ENCODE peak calls at places on chromosomes 11 and 22, in ten cellular contexts. W is progenitor cell of endocrine pancreas; L is tibial artery; O is WERI-Rb-1; Q is spleen; D is GM06990; M is neural progenitor cell; N is HCT116; T is heart right ventricle; H is CD4-positive, alpha-beta T cell. K is an unnamed sample.

GRCh38 chr11:821513-822371 is 3.0 kb downstream of the PNPLA2 start:
- DNase-seq in Q (no peak), M (no peak), O (no peak), T (peak; percentile 58), H (no peak), D (no peak), L (peak; percentile 65), N (no peak), W (no peak), K (no peak)

GRCh38 chr22:49141761-49142160 is 685.9 kb downstream of the BRD1 start:
- DNase-seq in M (no peak), O (no peak), L (no peak), T (no peak), W (no peak), H (no peak), D (no peak), Q (no peak), N (no peak), K (no peak)

GRCh38 chr11:34150494-34151151 is 45.2 kb downstream of the NAT10 start:
- DNase-seq in Q (peak; percentile 48), L (no peak), T (no peak), W (no peak), H (no peak), O (no peak), N (no peak), M (no peak), D (no peak), K (no peak)

GRCh38 chr11:20388096-20389055 is 860 bp downstream of the PRMT3 start:
- DNase-seq in Q (no peak), T (no peak), N (no peak), W (no peak), H (no peak), L (no peak), D (no peak), M (no peak), O (peak; percentile 22), K (no peak)

GRCh38 chr11:67584205-67584880 is 731 bp downstream of the GSTP1 start:
- DNase-seq in M (peak; percentile 73), H (peak; percentile 19), L (peak; percentile 86), W (peak; percentile 48), D (peak; percentile 71), N (no peak), T (peak; percentile 78), O (peak; percentile 44), Q (peak; percentile 91), K (peak; percentile 43)

GRCh38 chr11:27281740-27282139 is 81.3 kb downstream of the CCDC34 start:
- DNase-seq in N (no peak), W (no peak), T (no peak), L (no peak), D (peak; percentile 9), Q (no peak), O (no peak), H (no peak), M (no peak), K (no peak)

GRCh38 chr11:104122008-104122635 is 41.8 kb downstream of the PDGFD start:
- DNase-seq in L (no peak), H (no peak), W (no peak), O (no peak), D (no peak), N (no peak), Q (no peak), T (no peak), M (no peak), K (no peak)

GRCh38 chr11:117799634-117800033 is 2.6 kb upstream of the DSCAML1 start:
- DNase-seq in N (no peak), O (no peak), M (no peak), T (no peak), H (no peak), D (no peak), W (no peak), Q (no peak), L (no peak), K (no peak)

GRCh38 chr11:40722179-40722795 is 737.2 kb downstream of the LRRC4C start:
- DNase-seq in N (no peak), L (no peak), H (no peak), D (no peak), W (peak; percentile 16), O (peak; percentile 27), Q (no peak), T (no peak), M (peak; percentile 68), K (peak; percentile 49)

GRCh38 chr11:72039108-72039850 is 40.6 kb downstream of the IL18BP start:
- DNase-seq in D (no peak), Q (no peak), O (no peak), W (no peak), T (peak; percentile 35), H (no peak), N (no peak), M (no peak), L (no peak), K (no peak)

GRCh38 chr11:72041364-72042058 is 38.8 kb downstream of the NUMA1 start:
- DNase-seq in Q (peak; percentile 87), H (peak; percentile 40), O (peak; percentile 57), N (peak; percentile 40), L (peak; percentile 82), T (peak; percentile 75), W (peak; percentile 25), M (peak; percentile 92), D (peak; percentile 64), K (peak; percentile 46)

GRCh38 chr11:72038491-72038890 is 39.8 kb downstream of the IL18BP start:
- DNase-seq in M (no peak), O (no peak), H (no peak), N (no peak), D (no peak), W (no peak), T (peak; percentile 57), L (peak; percentile 78), Q (no peak), K (no peak)

GRCh38 chr11:72042059-72042425 is 38.3 kb downstream of the NUMA1 start:
- DNase-seq in L (no peak), T (no peak), N (no peak), W (no peak), H (no peak), O (no peak), M (no peak), Q (no peak), D (no peak), K (no peak)

DNA sequence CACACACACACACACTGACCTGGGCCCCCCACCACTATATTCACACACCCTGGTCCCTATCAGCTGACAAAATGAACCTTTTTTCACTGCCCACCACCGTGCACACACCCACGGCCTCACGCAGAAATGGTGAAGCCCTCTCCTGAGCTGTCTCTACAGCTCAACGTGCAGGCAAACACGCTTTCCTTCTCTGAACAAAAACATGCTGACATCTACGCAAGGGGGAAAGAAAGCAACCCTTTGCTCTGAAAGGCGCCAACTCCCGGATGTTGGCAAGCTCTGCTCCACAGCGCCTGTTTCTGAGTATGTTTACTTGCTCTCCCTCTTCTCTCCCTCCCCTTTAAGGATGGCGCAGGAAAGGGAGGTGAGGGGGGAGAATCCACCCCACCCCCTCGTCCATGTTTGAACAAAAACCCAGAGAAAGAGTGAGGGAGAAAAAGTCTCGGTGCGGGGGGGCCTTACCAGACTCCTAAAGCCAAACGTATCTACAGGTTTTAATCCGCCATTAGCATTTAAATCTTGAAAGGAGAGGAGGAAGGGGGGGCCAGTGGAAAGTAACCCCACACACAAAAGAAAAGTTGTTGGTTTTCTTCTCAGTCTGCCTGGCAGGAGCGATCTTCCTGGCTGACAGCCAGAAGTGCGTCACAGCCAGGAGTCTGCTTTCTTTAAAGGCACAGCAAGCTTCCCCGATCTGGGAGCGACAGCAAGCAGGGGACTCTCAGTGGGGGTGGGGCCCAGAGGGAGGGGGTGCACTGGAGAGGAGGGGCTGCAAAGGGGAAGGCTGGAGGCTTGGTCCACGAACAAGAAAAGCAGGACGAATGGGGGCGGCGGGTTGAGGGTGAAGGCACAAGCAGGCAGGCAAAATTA is 39.6 kb downstream of the NUMA1 start:
- DNase-seq in L (peak; percentile 97), Q (peak; percentile 93), O (peak; percentile 79), N (peak; percentile 72), H (peak; percentile 82), D (peak; percentile 55), M (peak; percentile 91), W (peak; percentile 48), T (peak; percentile 95), K (peak; percentile 72)
- TF ChIP-seq CTCF in L (no peak), Q (no peak), O (no peak), N (no peak), H (no peak), D (no peak), M (no peak), W (no peak), T (no peak), K (no peak)

GRCh38 chr22:30903876-30904460 is 64.6 kb downstream of the MORC2 start:
- DNase-seq in M (no peak), O (no peak), D (no peak), H (no peak), T (no peak), W (no peak), Q (no peak), N (no peak), L (no peak), K (no peak)
- TF ChIP-seq CTCF in M (no peak), O (no peak), D (no peak), H (no peak), T (no peak), W (no peak), Q (no peak), N (no peak), L (no peak), K (no peak)

GRCh38 chr11:108221981-108222685 is at the start of gene NPAT:
- DNase-seq in Q (no peak), D (no peak), O (no peak), M (no peak), H (peak; percentile 6), W (no peak), T (no peak), L (peak; percentile 23), N (no peak), K (no peak)
- TF ChIP-seq CTCF in Q (no peak), D (no peak), O (no peak), M (no peak), H (no peak), W (no peak), T (no peak), L (no peak), N (no peak), K (no peak)

GRCh38 chr11:121866822-121867221 is 249.2 kb downstream of the BLID start:
- DNase-seq in T (no peak), Q (no peak), M (no peak), O (no peak), D (no peak), N (no peak), W (no peak), L (no peak), H (no peak), K (no peak)

GRCh38 chr11:121863126-121863525 is 252.9 kb downstream of the BLID start:
- DNase-seq in H (no peak), L (no peak), O (no peak), W (no peak), N (no peak), D (no peak), Q (no peak), T (no peak), M (no peak), K (no peak)

GRCh38 chr11:121869478-121869877 is 246.5 kb downstream of the BLID start:
- DNase-seq in W (no peak), T (no peak), L (no peak), N (no peak), Q (no peak), D (no peak), M (no peak), H (no peak), O (no peak), K (no peak)

GRCh38 chr11:121870202-121871045 is 245.6 kb downstream of the BLID start:
- DNase-seq in T (no peak), H (no peak), D (no peak), M (no peak), W (no peak), L (peak; percentile 32), Q (no peak), O (no peak), N (no peak), K (no peak)

GRCh38 chr11:121864660-121865059 is 251.4 kb downstream of the BLID start:
- DNase-seq in W (no peak), L (no peak), D (no peak), M (no peak), T (no peak), Q (no peak), H (no peak), N (no peak), O (no peak), K (no peak)
- TF ChIP-seq CTCF in W (no peak), L (no peak), D (no peak), M (no peak), T (no peak), Q (no peak), H (no peak), N (no peak), O (no peak), K (no peak)